ENCODE peak calls at places on chromosomes 11 and 22, in nine cellular contexts. One of them, this sample, is unnamed.
A peak's percentile ranks its signal among the peaks of the same experiment; 100 is the strongest.

GRCh38 chr22:43449831-43450225 is 38.0 kb downstream of the MPPED1 start:
- DNase-seq in substantia nigra: no peak
- DNase-seq in CD4-positive, alpha-beta T cell: peak; percentile 20
- DNase-seq in T47D: no peak
- DNase-seq in KBM-7: no peak
- DNase-seq in NCI-H1417: no peak
- DNase-seq in GM13977: no peak
- DNase-seq in NCI-H460: no peak
- DNase-seq in Calu3: no peak
- DNase-seq in this sample: no peak

GRCh38 chr11:110527146-110527545 is 97.4 kb downstream of the FDX1 start:
- DNase-seq in substantia nigra: no peak
- DNase-seq in CD4-positive, alpha-beta T cell: no peak
- DNase-seq in T47D: no peak
- DNase-seq in KBM-7: no peak
- DNase-seq in NCI-H1417: no peak
- DNase-seq in GM13977: no peak
- DNase-seq in NCI-H460: no peak
- DNase-seq in Calu3: no peak
- DNase-seq in this sample: no peak

GRCh38 chr11:281486-282161 is 3.4 kb downstream of the NLRP6 start:
- DNase-seq in substantia nigra: no peak
- DNase-seq in CD4-positive, alpha-beta T cell: peak; percentile 59
- DNase-seq in T47D: no peak
- DNase-seq in KBM-7: no peak
- DNase-seq in NCI-H1417: no peak
- DNase-seq in GM13977: no peak
- DNase-seq in NCI-H460: no peak
- DNase-seq in Calu3: no peak
- DNase-seq in this sample: no peak

GRCh38 chr11:65616575-65617001 is 1.0 kb downstream of the PCNX3 start:
- DNase-seq in substantia nigra: no peak
- DNase-seq in CD4-positive, alpha-beta T cell: no peak
- DNase-seq in T47D: no peak
- DNase-seq in KBM-7: no peak
- DNase-seq in NCI-H1417: no peak
- DNase-seq in GM13977: no peak
- DNase-seq in NCI-H460: no peak
- DNase-seq in Calu3: no peak
- DNase-seq in this sample: no peak

GRCh38 chr11:128447233-128447632 is 140.1 kb downstream of the ETS1 start:
- DNase-seq in substantia nigra: no peak
- DNase-seq in CD4-positive, alpha-beta T cell: no peak
- DNase-seq in T47D: no peak
- DNase-seq in KBM-7: no peak
- DNase-seq in NCI-H1417: no peak
- DNase-seq in GM13977: no peak
- DNase-seq in NCI-H460: no peak
- DNase-seq in Calu3: no peak
- DNase-seq in this sample: no peak

GRCh38 chr22:22021160-22021750 is 38.7 kb upstream of the TOP3B start:
- DNase-seq in substantia nigra: no peak
- DNase-seq in CD4-positive, alpha-beta T cell: no peak
- DNase-seq in T47D: peak; percentile 16
- DNase-seq in KBM-7: no peak
- DNase-seq in NCI-H1417: no peak
- DNase-seq in GM13977: no peak
- DNase-seq in NCI-H460: no peak
- DNase-seq in Calu3: no peak
- DNase-seq in this sample: no peak

GRCh38 chr22:24247564-24248344 is 2.9 kb upstream of the GGT5 start:
- DNase-seq in substantia nigra: peak; percentile 58
- DNase-seq in CD4-positive, alpha-beta T cell: peak; percentile 52
- DNase-seq in T47D: peak; percentile 78
- DNase-seq in KBM-7: peak; percentile 73
- DNase-seq in NCI-H1417: peak; percentile 63
- DNase-seq in GM13977: peak; percentile 87
- DNase-seq in NCI-H460: peak; percentile 62
- DNase-seq in Calu3: peak; percentile 91
- DNase-seq in this sample: no peak

GRCh38 chr11:2577071-2578005 is 122.5 kb downstream of the KCNQ1OT1 start:
- DNase-seq in substantia nigra: no peak
- DNase-seq in CD4-positive, alpha-beta T cell: peak; percentile 31
- DNase-seq in T47D: no peak
- DNase-seq in KBM-7: no peak
- DNase-seq in NCI-H1417: no peak
- DNase-seq in GM13977: no peak
- DNase-seq in NCI-H460: no peak
- DNase-seq in Calu3: no peak
- DNase-seq in this sample: no peak

GRCh38 chr11:72278911-72279310 is 34.9 kb upstream of the PHOX2A start:
- DNase-seq in substantia nigra: no peak
- DNase-seq in CD4-positive, alpha-beta T cell: no peak
- DNase-seq in T47D: no peak
- DNase-seq in KBM-7: no peak
- DNase-seq in NCI-H1417: no peak
- DNase-seq in GM13977: no peak
- DNase-seq in NCI-H460: no peak
- DNase-seq in Calu3: no peak
- DNase-seq in this sample: peak; percentile 64

GRCh38 chr11:116871248-116871647 is 33.8 kb upstream of the APOA1 start:
- DNase-seq in substantia nigra: no peak
- DNase-seq in CD4-positive, alpha-beta T cell: no peak
- DNase-seq in T47D: no peak
- DNase-seq in KBM-7: no peak
- DNase-seq in NCI-H1417: no peak
- DNase-seq in GM13977: no peak
- DNase-seq in NCI-H460: no peak
- DNase-seq in Calu3: no peak
- DNase-seq in this sample: no peak